ENCODE peak calls at places on chromosomes 4 and X, in ten cellular contexts. L is SK-N-SH; K is non-pigmented ciliary epithelial cell; A is astrocyte of the spinal cord; J is stimulated activated CD4-positive, alpha-beta T cell treated with anti-CD3 and anti-CD28 coated beads, Interleukin-2, amount 100 ng/mL, for 4 hours; H is left cardiac atrium; R is sigmoid colon; X is GM13976; F is activated CD8-positive, alpha-beta memory T cell treated with anti-CD3 and anti-CD28 coated beads for 4 hours; S is T-helper 2 cell. Y is an unnamed sample.

GRCh38 chrX:129653985-129654651 is 638 bp downstream of the APLN start:
- DNase-seq in H (no peak), R (no peak), F (no peak), X (peak; percentile 44), S (no peak), K (no peak), J (no peak), L (peak; percentile 74), A (no peak), Y (peak; percentile 83)

GRCh38 chr4:47531954-47532321 is 46.9 kb downstream of the ATP10D start:
- DNase-seq in K (no peak), S (no peak), A (no peak), J (no peak), H (no peak), X (no peak), F (no peak), L (no peak), R (no peak), Y (no peak)

GRCh38 chrX:69493193-69493592 is 10.9 kb upstream of the NALF2 start:
- DNase-seq in K (no peak), A (no peak), F (no peak), J (peak; percentile 15), S (no peak), L (peak; percentile 45), X (no peak), H (no peak), R (no peak), Y (no peak)

GRCh38 chr4:3680656-3681055 is 85.5 kb upstream of the ADRA2C start:
- DNase-seq in R (peak; percentile 28), F (no peak), A (no peak), X (no peak), K (no peak), J (no peak), S (no peak), L (no peak), H (peak; percentile 2), Y (no peak)

GRCh38 chr4:173345648-173346047 is 11.5 kb upstream of the HMGB2 start:
- DNase-seq in L (no peak), S (no peak), J (no peak), A (no peak), H (no peak), X (no peak), R (no peak), F (no peak), K (no peak), Y (no peak)

GRCh38 chrX:48919360-48919821 is 567 bp upstream of the PIM2 start:
- DNase-seq in X (no peak), R (no peak), A (no peak), L (peak; percentile 54), S (peak; percentile 26), F (no peak), J (no peak), H (no peak), K (no peak), Y (no peak)

GRCh38 chr4:180726611-180727010 is 1516.6 kb upstream of the TENM3 start:
- DNase-seq in A (no peak), S (no peak), K (no peak), H (no peak), X (no peak), R (no peak), F (no peak), J (no peak), L (no peak), Y (no peak)

GRCh38 chrX:105636667-105637066 is 185.7 kb upstream of the NRK start:
- DNase-seq in J (no peak), F (no peak), K (no peak), X (no peak), H (no peak), R (no peak), A (no peak), S (no peak), L (no peak), Y (no peak)